ENCODE peak calls at places on chromosomes 1 and 21, in ten cellular contexts. D is OCI-LY7; W is tibial artery; A is fibroblast of lung; Z is left ventricle myocardium inferior; C is GM12865; T is fibroblast of pulmonary artery; V is CD8-positive, alpha-beta T cell; E is cardiac muscle cell; J is brain microvascular endothelial cell. Y is an unnamed sample.

GRCh38 chr1:43327549-43328292 is 9.9 kb upstream of the MPL start:
- DNase-seq in D (no peak), W (no peak), A (no peak), Z (no peak), C (no peak), T (no peak), V (no peak), E (no peak), J (no peak), Y (peak; percentile 23)

GRCh38 chr1:94096797-94097549 is 24.0 kb downstream of the ABCA4 start:
- DNase-seq in D (no peak), W (peak; percentile 59), A (peak; percentile 35), Z (peak; percentile 41), C (no peak), T (no peak), V (no peak), E (no peak), J (no peak), Y (peak; percentile 84)

GRCh38 chr1:37998913-37999433 is 6.3 kb downstream of the FHL3 start:
- DNase-seq in D (no peak), W (no peak), A (no peak), Z (no peak), C (no peak), T (no peak), V (no peak), E (no peak), J (no peak), Y (no peak)

GRCh38 chr1:25106981-25107642 is 125.2 kb downstream of the SYF2 start:
- DNase-seq in D (no peak), W (no peak), A (no peak), Z (no peak), C (no peak), T (no peak), V (no peak), E (no peak), J (no peak), Y (no peak)

GRCh38 chr21:38562182-38562581 is 63.9 kb upstream of the ERG start:
- DNase-seq in D (no peak), W (no peak), A (no peak), Z (no peak), C (no peak), T (no peak), V (no peak), E (no peak), J (no peak), Y (no peak)

GRCh38 chr1:183234660-183235476 is 48.8 kb downstream of the LAMC2 start:
- DNase-seq in D (peak; percentile 17), W (peak; percentile 90), A (peak; percentile 98), Z (peak; percentile 56), C (no peak), T (peak; percentile 99), V (no peak), E (peak; percentile 57), J (peak; percentile 97), Y (peak; percentile 97)

GRCh38 chr1:40232444-40232843 is 15.3 kb upstream of the TMCO2 start:
- DNase-seq in D (peak; percentile 97), W (no peak), A (no peak), Z (no peak), C (peak; percentile 98), T (no peak), V (no peak), E (no peak), J (no peak), Y (no peak)

GRCh38 chr1:22798083-22798482 is 87.4 kb downstream of the EPHB2 start:
- DNase-seq in D (no peak), W (no peak), A (no peak), Z (no peak), C (no peak), T (no peak), V (no peak), E (no peak), J (no peak), Y (no peak)

GRCh38 chr1:160400284-160400645 is at the start of gene VANGL2:
- DNase-seq in D (peak; percentile 65), W (peak; percentile 31), A (peak; percentile 71), Z (peak; percentile 83), C (peak; percentile 45), T (peak; percentile 74), V (no peak), E (peak; percentile 89), J (peak; percentile 29), Y (peak; percentile 11)

GRCh38 chr1:21818661-21819060 is 6.6 kb downstream of the LDLRAD2 start:
- DNase-seq in D (peak; percentile 75), W (no peak), A (no peak), Z (peak; percentile 45), C (peak; percentile 59), T (peak; percentile 41), V (no peak), E (peak; percentile 35), J (no peak), Y (no peak)

GRCh38 chr1:2312196-2312588 is 79.2 kb downstream of the MORN1 start:
- DNase-seq in D (no peak), W (no peak), A (no peak), Z (no peak), C (no peak), T (no peak), V (no peak), E (no peak), J (no peak), Y (no peak)

DNA sequence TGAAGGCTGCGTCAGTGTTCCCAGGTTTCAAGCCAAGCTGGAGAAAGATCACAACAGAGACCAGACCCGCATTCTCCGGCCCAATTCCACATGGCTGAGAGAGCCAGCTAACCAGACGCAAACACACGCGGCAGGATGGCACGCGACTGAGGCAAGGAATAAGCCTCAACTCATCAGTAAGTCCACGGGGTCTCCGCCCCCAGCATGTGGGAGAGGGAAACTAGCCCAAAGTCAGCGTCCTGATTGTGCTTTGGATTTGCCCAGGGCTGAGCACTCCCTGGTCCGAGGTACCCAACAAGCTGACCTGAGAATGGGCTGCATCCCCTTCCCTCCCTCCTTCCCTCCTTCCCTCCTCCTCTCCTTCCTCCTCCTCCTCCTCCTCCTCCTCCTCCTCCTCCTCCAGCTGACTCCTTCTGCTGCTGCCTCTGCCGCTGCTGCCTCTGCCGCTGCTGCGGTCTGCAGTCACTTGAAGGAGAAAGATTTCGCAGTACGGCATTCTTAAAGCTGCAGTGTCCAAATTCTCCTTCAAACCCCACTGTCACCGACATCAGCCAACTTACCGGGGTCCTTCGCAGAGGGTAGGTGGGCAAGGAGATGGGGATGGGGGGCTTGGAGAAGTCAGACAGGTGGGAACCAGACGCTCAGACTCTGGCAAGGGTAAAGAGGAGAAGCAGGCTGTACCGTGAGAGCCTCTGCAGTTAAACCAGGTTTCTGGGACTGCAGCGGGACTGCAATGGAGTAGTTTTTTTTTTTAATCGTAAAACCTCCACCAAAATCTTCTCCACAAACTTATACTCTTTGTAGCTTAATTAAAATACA is 32.9 kb upstream of the H6PD start:
- DNase-seq in D (no peak), W (peak; percentile 43), A (peak; percentile 74), Z (no peak), C (no peak), T (peak; percentile 65), V (no peak), E (no peak), J (peak; percentile 74), Y (peak; percentile 81)
- H3K4me3 ChIP-seq in D (no peak overlapping the region), W (peak overlapping the region; percentile 57), A (peak overlapping the region; percentile 61), Z (peak overlapping the region; percentile 56), C (peak overlapping the region; percentile 37), T (peak overlapping the region; percentile 63), V (peak overlapping the region; percentile 21), E (peak overlapping the region; percentile 18), J (peak overlapping the region; percentile 89), Y (peak overlapping the region; percentile 73)

GRCh38 chr1:229227298-229227919 is 43.5 kb upstream of the RAB4A start:
- DNase-seq in D (peak; percentile 66), W (peak; percentile 77), A (peak; percentile 39), Z (peak; percentile 81), C (peak; percentile 73), T (peak; percentile 84), V (peak; percentile 68), E (peak; percentile 87), J (peak; percentile 53), Y (peak; percentile 79)
- TF ChIP-seq CTCF in D (peak; percentile 97), W (peak; percentile 78), A (peak; percentile 88), Z (peak; percentile 88), C (peak; percentile 72), T (peak; percentile 76), V (peak; percentile 94), E (peak; percentile 83), J (peak; percentile 86), Y (peak; percentile 87)

GRCh38 chr1:175864183-175864582 is 120.8 kb upstream of the TNR start:
- DNase-seq in D (no peak), W (no peak), A (no peak), Z (no peak), C (no peak), T (no peak), V (no peak), E (no peak), J (no peak), Y (no peak)
- H3K4me3 ChIP-seq in D (no peak overlapping the region), W (no peak overlapping the region), A (no peak overlapping the region), Z (no peak overlapping the region), C (no peak overlapping the region), T (no peak overlapping the region), V (no peak overlapping the region), E (no peak overlapping the region), J (no peak overlapping the region), Y (no peak overlapping the region)

GRCh38 chr1:202605515-202605914 is 104.7 kb downstream of the SYT2 start:
- DNase-seq in D (no peak), W (no peak), A (no peak), Z (no peak), C (no peak), T (no peak), V (no peak), E (no peak), J (no peak), Y (no peak)

GRCh38 chr1:202599669-202600431 is 110.4 kb downstream of the SYT2 start:
- DNase-seq in D (peak; percentile 67), W (peak; percentile 60), A (peak; percentile 78), Z (peak; percentile 54), C (peak; percentile 82), T (peak; percentile 88), V (no peak), E (peak; percentile 71), J (peak; percentile 68), Y (peak; percentile 82)

GRCh38 chr1:202596638-202597037 is 113.6 kb downstream of the SYT2 start:
- DNase-seq in D (no peak), W (no peak), A (no peak), Z (no peak), C (no peak), T (no peak), V (no peak), E (no peak), J (no peak), Y (no peak)

GRCh38 chr1:202597090-202597761 is 113.0 kb downstream of the SYT2 start:
- DNase-seq in D (no peak), W (no peak), A (no peak), Z (no peak), C (no peak), T (no peak), V (no peak), E (no peak), J (no peak), Y (no peak)

DNA sequence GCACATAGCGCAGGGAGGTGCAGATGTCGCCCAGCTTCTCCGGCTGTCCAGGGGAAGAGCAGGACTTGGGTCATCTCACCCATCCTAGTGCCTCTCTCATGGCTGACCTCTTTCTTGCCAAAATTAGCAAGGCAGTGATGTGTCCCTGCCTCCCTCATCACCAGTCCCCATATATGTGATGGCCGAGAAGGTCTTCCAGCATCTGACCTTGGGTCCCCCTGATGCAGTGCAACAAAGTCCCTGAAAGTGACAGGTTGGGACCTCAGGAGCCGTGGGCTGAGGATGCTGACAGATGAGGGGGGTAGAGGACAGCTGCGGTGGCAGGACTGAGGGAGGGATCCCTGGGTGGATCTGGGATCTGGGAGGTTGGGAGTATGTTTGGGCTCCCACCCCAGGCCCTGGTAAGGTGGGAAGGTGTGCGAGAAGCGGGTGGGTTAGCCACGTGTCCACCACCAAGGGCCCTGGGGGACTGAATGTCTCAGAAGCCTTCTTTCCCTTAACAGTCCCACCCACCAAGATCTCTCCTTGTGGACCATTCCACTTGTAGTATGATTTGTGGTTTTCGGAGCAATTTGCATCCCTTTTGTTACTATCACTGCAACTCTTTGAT is 109.7 kb downstream of the SYT2 start:
- DNase-seq in D (no peak), W (no peak), A (no peak), Z (no peak), C (no peak), T (no peak), V (no peak), E (no peak), J (no peak), Y (no peak)
- TF ChIP-seq CTCF in D (peak; percentile 19), W (peak; percentile 1), A (no peak), Z (peak; percentile 20), C (no peak), T (no peak), V (no peak), E (no peak), J (no peak), Y (no peak)

Y was measured in fibroblast of villous mesenchyme.